ENCODE peak calls at places on chromosomes 1 and 21, in ten cellular contexts. One of them, this sample, is unnamed.

GRCh38 chr1:64898107-64898861 is 68.1 kb downstream of the JAK1 start:
- DNase-seq in GM12891: no peak
- DNase-seq in A549: peak; percentile 97
- DNase-seq in heart left ventricle: peak; percentile 81
- DNase-seq in ovary: peak; percentile 89
- DNase-seq in body of pancreas: peak; percentile 93
- DNase-seq in transverse colon: peak; percentile 82
- DNase-seq in IMR-90: peak; percentile 97
- DNase-seq in lower leg skin: peak; percentile 93
- DNase-seq in esophagus muscularis mucosa: peak; percentile 95
- DNase-seq in this sample: no peak

GRCh38 chr21:37128069-37128468 is 55.0 kb downstream of the TTC3 start:
- DNase-seq in GM12891: no peak
- DNase-seq in A549: no peak
- DNase-seq in heart left ventricle: no peak
- DNase-seq in ovary: no peak
- DNase-seq in body of pancreas: no peak
- DNase-seq in transverse colon: no peak
- DNase-seq in IMR-90: no peak
- DNase-seq in lower leg skin: no peak
- DNase-seq in esophagus muscularis mucosa: no peak
- DNase-seq in this sample: no peak

GRCh38 chr1:176225911-176226310 is 18.8 kb upstream of the COP1 start:
- DNase-seq in GM12891: no peak
- DNase-seq in A549: no peak
- DNase-seq in heart left ventricle: no peak
- DNase-seq in ovary: no peak
- DNase-seq in body of pancreas: no peak
- DNase-seq in transverse colon: no peak
- DNase-seq in IMR-90: no peak
- DNase-seq in lower leg skin: no peak
- DNase-seq in esophagus muscularis mucosa: no peak
- DNase-seq in this sample: no peak

GRCh38 chr1:10910490-10911273 is 101.8 kb upstream of the TARDBP start:
- DNase-seq in GM12891: no peak
- DNase-seq in A549: no peak
- DNase-seq in heart left ventricle: no peak
- DNase-seq in ovary: no peak
- DNase-seq in body of pancreas: no peak
- DNase-seq in transverse colon: no peak
- DNase-seq in IMR-90: no peak
- DNase-seq in lower leg skin: no peak
- DNase-seq in esophagus muscularis mucosa: no peak
- DNase-seq in this sample: no peak

GRCh38 chr1:6414443-6414844 is 5.3 kb downstream of the HES2 start:
- DNase-seq in GM12891: no peak
- DNase-seq in A549: peak; percentile 59
- DNase-seq in heart left ventricle: no peak
- DNase-seq in ovary: no peak
- DNase-seq in body of pancreas: peak; percentile 33
- DNase-seq in transverse colon: peak; percentile 56
- DNase-seq in IMR-90: peak; percentile 50
- DNase-seq in lower leg skin: no peak
- DNase-seq in esophagus muscularis mucosa: no peak
- DNase-seq in this sample: no peak

GRCh38 chr1:2585318-2586092 is 1.1 kb upstream of the PRXL2B start:
- DNase-seq in GM12891: peak; percentile 74
- DNase-seq in A549: peak; percentile 27
- DNase-seq in heart left ventricle: peak; percentile 80
- DNase-seq in ovary: peak; percentile 79
- DNase-seq in body of pancreas: peak; percentile 56
- DNase-seq in transverse colon: peak; percentile 86
- DNase-seq in IMR-90: peak; percentile 24
- DNase-seq in lower leg skin: peak; percentile 67
- DNase-seq in esophagus muscularis mucosa: peak; percentile 94
- DNase-seq in this sample: peak; percentile 77

GRCh38 chr1:17437260-17438175 is 2.0 kb downstream of the RCC2 start:
- DNase-seq in GM12891: peak; percentile 83
- DNase-seq in A549: peak; percentile 35
- DNase-seq in heart left ventricle: peak; percentile 54
- DNase-seq in ovary: peak; percentile 53
- DNase-seq in body of pancreas: peak; percentile 41
- DNase-seq in transverse colon: peak; percentile 48
- DNase-seq in IMR-90: peak; percentile 36
- DNase-seq in lower leg skin: no peak
- DNase-seq in esophagus muscularis mucosa: no peak
- DNase-seq in this sample: peak; percentile 80

GRCh38 chr1:39214021-39214713 is 9.7 kb downstream of the MACF1 start:
- DNase-seq in GM12891: no peak
- DNase-seq in A549: no peak
- DNase-seq in heart left ventricle: peak; percentile 53
- DNase-seq in ovary: no peak
- DNase-seq in body of pancreas: peak; percentile 31
- DNase-seq in transverse colon: no peak
- DNase-seq in IMR-90: no peak
- DNase-seq in lower leg skin: no peak
- DNase-seq in esophagus muscularis mucosa: no peak
- DNase-seq in this sample: no peak

GRCh38 chr21:33293811-33294216 is 27.6 kb downstream of the IL10RB start:
- DNase-seq in GM12891: no peak
- DNase-seq in A549: no peak
- DNase-seq in heart left ventricle: no peak
- DNase-seq in ovary: no peak
- DNase-seq in body of pancreas: no peak
- DNase-seq in transverse colon: no peak
- DNase-seq in IMR-90: no peak
- DNase-seq in lower leg skin: no peak
- DNase-seq in esophagus muscularis mucosa: no peak
- DNase-seq in this sample: no peak

GRCh38 chr1:84833198-84833597 is 59.8 kb downstream of the LPAR3 start:
- DNase-seq in GM12891: no peak
- DNase-seq in A549: no peak
- DNase-seq in heart left ventricle: no peak
- DNase-seq in ovary: no peak
- DNase-seq in body of pancreas: no peak
- DNase-seq in transverse colon: no peak
- DNase-seq in IMR-90: no peak
- DNase-seq in lower leg skin: no peak
- DNase-seq in esophagus muscularis mucosa: no peak
- DNase-seq in this sample: no peak

GRCh38 chr1:59359325-59359724 is 62.4 kb downstream of the FGGY start:
- DNase-seq in GM12891: no peak
- DNase-seq in A549: no peak
- DNase-seq in heart left ventricle: no peak
- DNase-seq in ovary: no peak
- DNase-seq in body of pancreas: no peak
- DNase-seq in transverse colon: no peak
- DNase-seq in IMR-90: no peak
- DNase-seq in lower leg skin: no peak
- DNase-seq in esophagus muscularis mucosa: no peak
- DNase-seq in this sample: no peak

GRCh38 chr1:245091818-245092637 is 62.8 kb upstream of the KIF26B start:
- DNase-seq in GM12891: no peak
- DNase-seq in A549: peak; percentile 82
- DNase-seq in heart left ventricle: no peak
- DNase-seq in ovary: peak; percentile 30
- DNase-seq in body of pancreas: peak; percentile 16
- DNase-seq in transverse colon: no peak
- DNase-seq in IMR-90: peak; percentile 99
- DNase-seq in lower leg skin: peak; percentile 16
- DNase-seq in esophagus muscularis mucosa: no peak
- DNase-seq in this sample: no peak

GRCh38 chr1:40155910-40156309 is 5.3 kb upstream of the RLF start:
- DNase-seq in GM12891: no peak
- DNase-seq in A549: no peak
- DNase-seq in heart left ventricle: no peak
- DNase-seq in ovary: no peak
- DNase-seq in body of pancreas: no peak
- DNase-seq in transverse colon: no peak
- DNase-seq in IMR-90: no peak
- DNase-seq in lower leg skin: no peak
- DNase-seq in esophagus muscularis mucosa: no peak
- DNase-seq in this sample: no peak

GRCh38 chr1:25895365-25895990 is 10.7 kb downstream of the STMN1 start:
- DNase-seq in GM12891: peak; percentile 91
- DNase-seq in A549: peak; percentile 86
- DNase-seq in heart left ventricle: peak; percentile 91
- DNase-seq in ovary: peak; percentile 90
- DNase-seq in body of pancreas: peak; percentile 87
- DNase-seq in transverse colon: peak; percentile 92
- DNase-seq in IMR-90: peak; percentile 92
- DNase-seq in lower leg skin: peak; percentile 85
- DNase-seq in esophagus muscularis mucosa: peak; percentile 95
- DNase-seq in this sample: peak; percentile 97

GRCh38 chr1:67612690-67613322 is 72.2 kb upstream of the GADD45A start:
- DNase-seq in GM12891: no peak
- DNase-seq in A549: no peak
- DNase-seq in heart left ventricle: peak; percentile 34
- DNase-seq in ovary: no peak
- DNase-seq in body of pancreas: no peak
- DNase-seq in transverse colon: no peak
- DNase-seq in IMR-90: no peak
- DNase-seq in lower leg skin: no peak
- DNase-seq in esophagus muscularis mucosa: no peak
- DNase-seq in this sample: no peak

GRCh38 chr1:24318238-24318987 is 744 bp upstream of the GRHL3 start:
- DNase-seq in GM12891: no peak
- DNase-seq in A549: no peak
- DNase-seq in heart left ventricle: no peak
- DNase-seq in ovary: no peak
- DNase-seq in body of pancreas: peak; percentile 23
- DNase-seq in transverse colon: no peak
- DNase-seq in IMR-90: peak; percentile 36
- DNase-seq in lower leg skin: no peak
- DNase-seq in esophagus muscularis mucosa: no peak
- DNase-seq in this sample: no peak

GRCh38 chr1:53371121-53371666 is 43.3 kb upstream of the LRP8 start:
- DNase-seq in GM12891: no peak
- DNase-seq in A549: no peak
- DNase-seq in heart left ventricle: peak; percentile 14
- DNase-seq in ovary: no peak
- DNase-seq in body of pancreas: peak; percentile 2
- DNase-seq in transverse colon: no peak
- DNase-seq in IMR-90: no peak
- DNase-seq in lower leg skin: no peak
- DNase-seq in esophagus muscularis mucosa: peak; percentile 85
- DNase-seq in this sample: no peak

GRCh38 chr1:162688931-162689330 is 56.7 kb downstream of the DDR2 start:
- DNase-seq in GM12891: no peak
- DNase-seq in A549: no peak
- DNase-seq in heart left ventricle: no peak
- DNase-seq in ovary: no peak
- DNase-seq in body of pancreas: no peak
- DNase-seq in transverse colon: no peak
- DNase-seq in IMR-90: no peak
- DNase-seq in lower leg skin: no peak
- DNase-seq in esophagus muscularis mucosa: no peak
- DNase-seq in this sample: no peak

GRCh38 chr1:192002063-192002462 is 156.2 kb upstream of the RGS18 start:
- DNase-seq in GM12891: no peak
- DNase-seq in A549: no peak
- DNase-seq in heart left ventricle: no peak
- DNase-seq in ovary: no peak
- DNase-seq in body of pancreas: no peak
- DNase-seq in transverse colon: no peak
- DNase-seq in IMR-90: no peak
- DNase-seq in lower leg skin: no peak
- DNase-seq in esophagus muscularis mucosa: no peak
- DNase-seq in this sample: no peak

GRCh38 chr1:22749919-22750670 is 39.5 kb downstream of the EPHB2 start:
- DNase-seq in GM12891: no peak
- DNase-seq in A549: peak; percentile 88
- DNase-seq in heart left ventricle: no peak
- DNase-seq in ovary: peak; percentile 43
- DNase-seq in body of pancreas: peak; percentile 56
- DNase-seq in transverse colon: peak; percentile 37
- DNase-seq in IMR-90: peak; percentile 98
- DNase-seq in lower leg skin: peak; percentile 52
- DNase-seq in esophagus muscularis mucosa: peak; percentile 93
- DNase-seq in this sample: no peak
- TF ChIP-seq POLR2A in GM12891: no peak
- TF ChIP-seq POLR2A in A549: no peak
- TF ChIP-seq POLR2A in heart left ventricle: no peak
- TF ChIP-seq POLR2A in ovary: no peak
- TF ChIP-seq POLR2A in body of pancreas: no peak
- TF ChIP-seq POLR2A in transverse colon: no peak
- TF ChIP-seq POLR2A in IMR-90: peak; percentile 67
- TF ChIP-seq POLR2A in lower leg skin: no peak
- TF ChIP-seq POLR2A in esophagus muscularis mucosa: no peak
- TF ChIP-seq POLR2A in this sample: no peak

GRCh38 chr1:247210386-247211117 is 38.7 kb upstream of the ZNF124 start:
- DNase-seq in GM12891: peak; percentile 82
- DNase-seq in A549: peak; percentile 95
- DNase-seq in heart left ventricle: peak; percentile 98
- DNase-seq in ovary: peak; percentile 96
- DNase-seq in body of pancreas: peak; percentile 99
- DNase-seq in transverse colon: peak; percentile 99
- DNase-seq in IMR-90: peak; percentile 85
- DNase-seq in lower leg skin: peak; percentile 97
- DNase-seq in esophagus muscularis mucosa: peak; percentile 99
- DNase-seq in this sample: peak; percentile 77
- TF ChIP-seq POLR2A in GM12891: peak; percentile 73
- TF ChIP-seq POLR2A in A549: peak; percentile 64
- TF ChIP-seq POLR2A in heart left ventricle: peak; percentile 78
- TF ChIP-seq POLR2A in ovary: peak; percentile 53
- TF ChIP-seq POLR2A in body of pancreas: peak; percentile 92
- TF ChIP-seq POLR2A in transverse colon: peak; percentile 94
- TF ChIP-seq POLR2A in IMR-90: peak; percentile 83
- TF ChIP-seq POLR2A in lower leg skin: no peak
- TF ChIP-seq POLR2A in esophagus muscularis mucosa: no peak
- TF ChIP-seq POLR2A in this sample: peak; percentile 88

GRCh38 chr1:155200920-155201319 is 6.8 kb downstream of the THBS3 start:
- DNase-seq in GM12891: no peak
- DNase-seq in A549: no peak
- DNase-seq in heart left ventricle: no peak
- DNase-seq in ovary: no peak
- DNase-seq in body of pancreas: no peak
- DNase-seq in transverse colon: no peak
- DNase-seq in IMR-90: no peak
- DNase-seq in lower leg skin: no peak
- DNase-seq in esophagus muscularis mucosa: no peak
- DNase-seq in this sample: no peak
- TF ChIP-seq POLR2A in GM12891: no peak
- TF ChIP-seq POLR2A in A549: no peak
- TF ChIP-seq POLR2A in heart left ventricle: no peak
- TF ChIP-seq POLR2A in ovary: no peak
- TF ChIP-seq POLR2A in body of pancreas: no peak
- TF ChIP-seq POLR2A in transverse colon: no peak
- TF ChIP-seq POLR2A in IMR-90: no peak
- TF ChIP-seq POLR2A in lower leg skin: no peak
- TF ChIP-seq POLR2A in esophagus muscularis mucosa: no peak
- TF ChIP-seq POLR2A in this sample: no peak

GRCh38 chr1:158830904-158831507 is at the start of gene MNDA:
- DNase-seq in GM12891: peak; percentile 10
- DNase-seq in A549: no peak
- DNase-seq in heart left ventricle: no peak
- DNase-seq in ovary: no peak
- DNase-seq in body of pancreas: no peak
- DNase-seq in transverse colon: no peak
- DNase-seq in IMR-90: no peak
- DNase-seq in lower leg skin: no peak
- DNase-seq in esophagus muscularis mucosa: no peak
- DNase-seq in this sample: peak; percentile 9
- TF ChIP-seq POLR2A in GM12891: peak; percentile 72
- TF ChIP-seq POLR2A in A549: no peak
- TF ChIP-seq POLR2A in heart left ventricle: no peak
- TF ChIP-seq POLR2A in ovary: no peak
- TF ChIP-seq POLR2A in body of pancreas: peak; percentile 45
- TF ChIP-seq POLR2A in transverse colon: no peak
- TF ChIP-seq POLR2A in IMR-90: no peak
- TF ChIP-seq POLR2A in lower leg skin: no peak
- TF ChIP-seq POLR2A in esophagus muscularis mucosa: no peak
- TF ChIP-seq POLR2A in this sample: peak; percentile 38

This sample was measured in GM12892.